ENCODE peak calls at places on chromosomes 13 and 19, in five cellular contexts. Z is small intestine, K is heart right ventricle, C is neural progenitor cell, I is endothelial cell of umbilical vein. J is an unnamed sample.
A peak's percentile ranks its signal among the peaks of the same experiment; 100 is the strongest.

GRCh38 chr13:85544756-85545155 is 254.5 kb downstream of the SLITRK6 start:
- DNase-seq in Z (no peak), K (no peak), C (peak; percentile 72), I (no peak), J (no peak)

GRCh38 chr19:10670187-10670586 is 16.0 kb downstream of the ILF3 start:
- DNase-seq in Z (no peak), K (no peak), C (no peak), I (no peak), J (peak; percentile 30)

GRCh38 chr13:46655727-46656180 is 102.8 kb downstream of the LRCH1 start:
- DNase-seq in Z (no peak), K (no peak), C (peak; percentile 28), I (peak; percentile 75), J (no peak)

GRCh38 chr19:38975214-38975860 is at the start of gene FBXO17:
- DNase-seq in Z (peak; percentile 40), K (peak; percentile 26), C (peak; percentile 77), I (peak; percentile 53), J (peak; percentile 52)

GRCh38 chr13:24161010-24161775 is 673 bp downstream of the SPATA13 start:
- DNase-seq in Z (peak; percentile 45), K (peak; percentile 7), C (peak; percentile 37), I (peak; percentile 19), J (no peak)

GRCh38 chr13:95535243-95535642 is 17.3 kb upstream of the CLDN10 start:
- DNase-seq in Z (peak; percentile 22), K (no peak), C (no peak), I (peak; percentile 94), J (no peak)

GRCh38 chr13:44471686-44472085 is 98.1 kb downstream of the SERP2 start:
- DNase-seq in Z (no peak), K (no peak), C (no peak), I (peak; percentile 45), J (no peak)

GRCh38 chr13:49499889-49500660 is 4.3 kb downstream of the PHF11 start:
- DNase-seq in Z (no peak), K (no peak), C (no peak), I (no peak), J (no peak)

GRCh38 chr13:68692049-68692448 is 1415.6 kb upstream of the ATXN8OS start:
- DNase-seq in Z (no peak), K (no peak), C (no peak), I (no peak), J (no peak)

GRCh38 chr19:1746401-1747284 is 6.7 kb upstream of the ONECUT3 start:
- DNase-seq in Z (peak; percentile 9), K (no peak), C (no peak), I (no peak), J (no peak)

GRCh38 chr13:113897966-113898365 is 34.1 kb upstream of the GAS6 start:
- DNase-seq in Z (no peak), K (no peak), C (no peak), I (no peak), J (no peak)

GRCh38 chr19:5624154-5624663 is 1.3 kb downstream of the SAFB start:
- DNase-seq in Z (peak; percentile 35), K (peak; percentile 22), C (peak; percentile 39), I (peak; percentile 59), J (peak; percentile 46)

GRCh38 chr19:17720487-17720839 is 1.2 kb downstream of the MAP1S start:
- DNase-seq in Z (no peak), K (no peak), C (no peak), I (peak; percentile 44), J (no peak)
- H3K27ac ChIP-seq in Z (no peak overlapping the region), K (peak overlapping the region; percentile 72), C (no peak overlapping the region), I (peak overlapping the region; percentile 90), J (peak overlapping the region; percentile 70)

DNA sequence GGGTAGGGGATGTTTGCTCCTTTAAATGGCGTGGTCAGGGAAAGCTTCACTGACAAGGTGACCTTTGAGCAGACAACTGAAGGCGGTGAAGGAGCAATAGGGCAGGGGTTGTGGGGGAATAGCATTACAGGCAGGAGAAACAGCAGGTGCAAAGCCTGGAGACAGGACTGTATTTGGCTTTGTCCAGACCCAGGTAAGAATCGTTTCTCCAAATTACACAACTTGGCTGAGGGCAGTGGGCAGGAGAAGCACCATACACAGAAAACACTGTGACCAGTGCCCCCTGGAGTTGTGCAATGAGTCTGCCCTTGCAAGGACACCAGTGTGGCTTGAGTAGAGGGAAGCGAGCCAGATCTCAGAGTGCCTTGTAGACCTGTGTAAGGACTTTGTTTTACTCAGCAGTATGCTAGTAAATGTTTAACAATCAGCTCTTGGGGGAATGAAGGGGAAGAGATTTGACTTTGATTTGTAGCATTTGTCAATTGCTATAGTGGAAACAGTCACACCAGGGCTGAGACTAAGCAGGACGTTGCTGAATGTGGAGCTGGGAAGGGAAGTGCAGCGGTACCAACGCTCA is 360.0 kb downstream of the DCT start:
- DNase-seq in Z (peak; percentile 94), K (no peak), C (no peak), I (no peak), J (no peak)
- H3K27ac ChIP-seq in Z (peak overlapping the region; percentile 48), K (no peak overlapping the region), C (no peak overlapping the region), I (no peak overlapping the region), J (no peak overlapping the region)

GRCh38 chr19:41543582-41543981 is 32.4 kb upstream of the CEACAM21 start:
- DNase-seq in Z (no peak), K (no peak), C (no peak), I (no peak), J (no peak)
- H3K27ac ChIP-seq in Z (no peak overlapping the region), K (no peak overlapping the region), C (no peak overlapping the region), I (no peak overlapping the region), J (no peak overlapping the region)

DNA sequence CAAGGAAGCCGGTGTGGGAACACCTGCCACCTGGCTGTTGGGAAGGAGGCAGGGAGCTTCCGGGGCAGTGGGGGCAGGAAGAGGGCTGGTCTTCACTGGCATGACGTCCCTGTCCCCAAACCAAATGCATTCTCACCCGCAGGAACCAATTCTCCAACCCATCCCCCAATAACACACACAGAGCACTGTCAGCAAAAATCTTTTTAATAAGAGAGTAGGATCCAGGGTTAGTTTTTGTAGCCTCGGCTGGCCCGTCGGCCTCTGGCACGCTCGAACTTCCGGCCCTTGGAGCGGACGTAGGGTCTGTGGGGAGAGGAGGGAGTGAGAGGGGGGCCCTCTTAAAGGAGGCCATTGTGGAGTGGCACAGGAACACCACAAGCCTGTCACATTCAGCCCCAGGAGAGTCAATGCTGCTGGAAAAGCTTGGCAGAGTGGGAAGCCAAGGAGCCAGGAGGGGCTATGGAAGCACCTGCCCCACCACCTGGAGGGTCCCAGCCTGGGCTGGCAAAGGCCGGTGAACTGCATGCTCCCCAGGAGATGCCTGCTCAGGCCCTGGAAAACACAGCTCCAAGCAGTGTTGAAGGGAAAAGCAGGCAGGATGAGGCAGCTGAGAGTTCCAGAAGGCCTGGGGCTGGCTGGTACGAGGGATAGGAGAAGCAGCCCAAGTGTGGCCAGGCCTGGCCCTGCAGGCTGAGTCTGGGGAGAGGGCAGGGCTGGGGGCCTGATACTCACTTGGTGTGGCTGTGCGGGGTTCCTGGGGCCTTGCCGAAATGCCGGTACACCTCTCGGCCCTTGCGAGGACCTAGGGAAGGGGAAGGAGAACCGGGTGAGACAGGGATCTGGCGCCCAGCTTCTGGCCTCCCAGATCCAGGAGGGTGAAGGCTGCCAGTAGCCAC is 517 bp upstream of the FAM83E start:
- DNase-seq in Z (no peak), K (no peak), C (no peak), I (no peak), J (no peak)
- H3K27ac ChIP-seq in Z (peak overlapping the region; percentile 90), K (no peak overlapping the region), C (peak overlapping the region; percentile 91), I (no peak overlapping the region), J (no peak overlapping the region)

GRCh38 chr19:7196721-7197168 is 97.5 kb downstream of the INSR start:
- DNase-seq in Z (no peak), K (peak; percentile 25), C (no peak), I (no peak), J (no peak)

GRCh38 chr19:7199613-7200533 is 94.3 kb downstream of the INSR start:
- DNase-seq in Z (peak; percentile 99), K (no peak), C (no peak), I (no peak), J (no peak)

GRCh38 chr19:7200739-7201138 is 93.5 kb downstream of the INSR start:
- DNase-seq in Z (no peak), K (no peak), C (no peak), I (no peak), J (no peak)

GRCh38 chr19:7197169-7197759 is 97.0 kb downstream of the INSR start:
- DNase-seq in Z (peak; percentile 80), K (peak; percentile 92), C (peak; percentile 92), I (peak; percentile 90), J (peak; percentile 93)

DNA sequence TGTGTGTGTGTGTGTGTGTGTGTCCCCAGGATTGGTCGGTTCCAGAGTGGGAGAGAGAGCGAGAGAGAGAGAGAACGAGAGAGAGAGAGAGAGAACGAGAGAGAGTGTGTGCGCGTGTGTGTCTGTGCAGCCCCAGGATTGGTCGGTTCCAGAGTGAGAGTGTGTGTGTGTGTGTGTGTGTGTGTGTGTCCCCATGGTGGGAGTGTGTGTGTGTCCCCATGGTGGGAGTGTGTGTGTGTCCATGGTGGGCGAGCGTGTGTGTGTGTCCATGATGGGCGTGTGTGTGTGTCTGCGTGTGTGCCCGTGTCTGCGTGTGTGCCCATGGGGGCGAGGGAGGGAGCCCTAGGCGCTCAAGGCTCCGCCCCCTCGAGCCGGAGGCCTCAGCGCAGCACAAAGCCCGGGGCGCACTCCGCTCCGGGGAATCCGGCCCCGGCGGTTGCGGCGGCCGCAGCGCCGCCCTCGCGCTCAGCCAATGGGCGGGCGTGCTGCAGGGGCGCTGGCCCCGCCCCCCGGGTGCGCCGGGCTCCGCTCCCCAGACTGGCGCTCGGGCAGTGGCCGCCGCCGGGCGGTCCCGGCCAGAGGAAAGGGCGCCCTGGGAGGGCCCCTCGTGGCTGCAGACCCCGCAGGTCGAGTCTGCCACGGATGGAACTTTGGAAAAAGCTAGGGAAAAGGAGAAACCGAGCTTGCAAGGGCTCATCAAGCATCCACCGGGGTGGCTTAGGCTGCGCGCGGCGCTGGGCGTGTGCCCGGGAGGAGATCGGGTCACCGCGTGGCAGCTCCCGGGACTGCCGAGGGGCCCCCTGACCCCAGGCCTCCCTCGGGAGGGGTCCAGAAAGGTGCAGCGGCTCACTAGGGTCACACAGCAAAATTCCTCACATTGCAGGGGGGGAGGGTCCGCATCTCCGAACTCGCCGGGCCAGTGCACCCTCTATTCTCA is 96.2 kb downstream of the INSR start:
- DNase-seq in Z (peak; percentile 91), K (peak; percentile 91), C (peak; percentile 98), I (peak; percentile 92), J (peak; percentile 82)
- H3K27ac ChIP-seq in Z (peak overlapping the region; percentile 61), K (peak overlapping the region; percentile 92), C (no peak overlapping the region), I (peak overlapping the region; percentile 48), J (peak overlapping the region; percentile 67)

J was measured in dorsolateral prefrontal cortex.